ENCODE peak calls at places on chromosomes 3 and 15, in five cellular contexts. B is esophagus muscularis mucosa, V is HFF-Myc, Y is sigmoid colon, T is psoas muscle. X is an unnamed sample.
A peak's percentile ranks its signal among the peaks of the same experiment; 100 is the strongest.

GRCh38 chr3:67349551-67350174 is 304.7 kb downstream of the SUCLG2 start:
- DNase-seq in B (no peak), V (no peak), Y (no peak), T (no peak), X (no peak)

GRCh38 chr3:38151667-38152265 is 13.3 kb downstream of the MYD88 start:
- DNase-seq in B (no peak), V (no peak), Y (no peak), T (no peak), X (no peak)

GRCh38 chr3:123623346-123623880 is 38.6 kb upstream of the HACD2 start:
- DNase-seq in B (no peak), V (no peak), Y (no peak), T (no peak), X (no peak)

GRCh38 chr15:74775894-74776293 is 6.0 kb upstream of the CSK start:
- DNase-seq in B (no peak), V (no peak), Y (no peak), T (no peak), X (no peak)

GRCh38 chr15:90530250-90531051 is 728 bp downstream of the CRTC3 start:
- DNase-seq in B (no peak), V (no peak), Y (peak; percentile 70), T (peak; percentile 57), X (no peak)

GRCh38 chr3:116842254-116842957 is 132.8 kb downstream of the TUSC7 start:
- DNase-seq in B (no peak), V (no peak), Y (no peak), T (no peak), X (no peak)

GRCh38 chr3:377158-377561 is 180.6 kb downstream of the CHL1 start:
- DNase-seq in B (no peak), V (no peak), Y (no peak), T (no peak), X (peak; percentile 24)

GRCh38 chr3:39491014-39491413 is 23.5 kb downstream of the MOBP start:
- DNase-seq in B (no peak), V (no peak), Y (no peak), T (no peak), X (no peak)

GRCh38 chr15:52143862-52144261 is 31.3 kb upstream of the BCL2L10 start:
- DNase-seq in B (no peak), V (no peak), Y (no peak), T (no peak), X (no peak)

GRCh38 chr15:67024322-67024997 is 40.9 kb upstream of the SMAD3 start:
- DNase-seq in B (no peak), V (peak; percentile 94), Y (peak; percentile 92), T (peak; percentile 71), X (peak; percentile 96)

GRCh38 chr3:95302044-95302443 is 1239.2 kb downstream of the NSUN3 start:
- DNase-seq in B (no peak), V (no peak), Y (no peak), T (no peak), X (peak; percentile 11)

DNA sequence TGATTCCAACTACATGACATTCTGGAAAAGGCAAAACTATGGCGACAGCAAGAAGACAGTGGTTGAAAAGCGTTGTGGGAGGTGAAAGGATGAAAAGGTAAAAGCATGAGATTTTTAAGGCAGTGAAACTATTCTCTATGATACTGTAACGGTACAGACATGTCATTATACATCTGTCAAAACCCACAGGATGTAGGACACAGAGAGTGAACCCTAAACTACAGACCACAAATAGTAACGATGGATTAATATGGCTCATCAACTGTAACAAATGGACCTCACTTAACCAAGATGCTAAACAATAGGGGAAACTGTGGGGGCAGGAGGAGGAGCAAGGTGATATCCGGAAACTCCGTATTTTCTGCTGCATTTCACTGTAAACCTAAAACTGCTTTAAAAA is 39.1 kb downstream of the MYO9A start:
- DNase-seq in B (no peak), V (no peak), Y (no peak), T (no peak), X (no peak)
- H3K4me3 ChIP-seq in B (no peak overlapping the region), V (no peak overlapping the region), Y (no peak overlapping the region), T (no peak overlapping the region), X (no peak overlapping the region)

DNA sequence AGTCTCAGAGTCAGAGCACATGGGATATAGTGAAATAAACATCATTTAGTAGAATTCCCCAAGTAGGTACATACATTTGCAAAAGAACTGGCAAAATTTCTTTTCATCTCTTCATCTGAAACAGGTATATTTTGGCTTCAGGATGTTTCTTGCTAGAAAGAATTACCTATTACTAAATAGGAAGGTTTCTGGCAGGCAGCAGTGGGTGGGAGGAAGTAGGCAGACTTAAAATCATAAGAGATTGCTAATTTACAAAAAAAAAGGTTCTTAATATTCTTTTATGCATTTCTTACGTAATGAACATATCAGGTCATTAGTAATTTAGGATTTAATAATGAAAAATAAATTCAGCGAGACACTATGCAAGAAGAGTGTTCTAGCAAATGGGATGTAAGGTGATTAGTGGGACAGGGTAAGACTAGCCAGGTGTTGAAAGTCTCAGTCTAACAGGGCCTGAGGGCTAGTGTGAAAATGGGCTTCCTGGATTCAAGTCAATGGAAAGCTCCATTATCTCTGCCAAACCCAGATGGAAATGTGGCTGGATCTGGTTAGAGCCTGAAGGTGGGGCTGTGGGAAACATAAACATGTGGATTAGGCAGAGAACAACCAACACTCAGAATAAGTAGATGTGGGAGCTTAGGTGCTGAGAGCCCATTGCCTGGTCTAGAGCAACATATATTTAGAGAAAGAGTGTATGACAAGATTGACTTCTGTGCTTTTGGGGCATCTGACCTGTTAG is 127.4 kb upstream of the FEZF2 start:
- DNase-seq in B (no peak), V (no peak), Y (no peak), T (no peak), X (no peak)
- TF ChIP-seq CTCF in B (no peak), V (no peak), Y (no peak), T (no peak), X (no peak)

DNA sequence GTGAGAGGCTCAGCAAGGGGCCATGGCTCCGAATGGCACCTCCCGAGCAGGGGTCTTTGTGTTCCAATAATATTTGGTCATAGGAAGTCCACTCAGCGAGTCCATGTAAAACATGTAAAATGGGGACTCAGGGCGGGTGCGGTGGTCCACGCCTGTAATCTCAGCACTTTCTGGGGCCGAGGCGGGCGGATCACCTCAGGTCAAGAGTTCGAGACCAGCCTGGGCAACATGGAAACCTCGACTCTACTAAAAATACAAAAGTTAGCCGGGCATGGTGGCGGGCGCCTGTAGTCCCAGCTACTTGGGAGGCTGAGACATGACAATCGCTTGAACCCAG is 26.4 kb downstream of the EFCC1 start:
- DNase-seq in B (no peak), V (no peak), Y (no peak), T (no peak), X (no peak)
- H3K4me3 ChIP-seq in B (peak overlapping the region; percentile 64), V (peak overlapping the region; percentile 13), Y (peak overlapping the region; percentile 48), T (peak overlapping the region; percentile 68), X (peak overlapping the region; percentile 30)

DNA sequence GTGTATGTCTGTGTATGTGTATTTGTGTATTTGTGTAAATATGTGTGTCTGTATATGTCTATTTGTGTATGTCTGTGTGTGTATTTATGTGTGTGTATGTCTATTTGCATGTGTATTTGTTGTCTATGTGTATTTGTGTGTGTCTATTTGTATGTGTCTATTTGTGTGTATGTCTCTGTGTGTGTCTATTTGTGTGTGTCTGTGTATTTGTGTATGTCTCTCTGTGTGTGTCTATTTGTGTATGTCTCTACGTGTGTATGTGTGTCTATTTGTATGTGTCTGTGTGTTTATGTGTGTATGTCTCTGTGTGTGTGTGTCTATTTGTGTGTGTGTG is 30.4 kb downstream of the PTH1R start:
- DNase-seq in B (no peak), V (no peak), Y (no peak), T (no peak), X (no peak)
- TF ChIP-seq CTCF in B (no peak), V (no peak), Y (no peak), T (no peak), X (no peak)

DNA sequence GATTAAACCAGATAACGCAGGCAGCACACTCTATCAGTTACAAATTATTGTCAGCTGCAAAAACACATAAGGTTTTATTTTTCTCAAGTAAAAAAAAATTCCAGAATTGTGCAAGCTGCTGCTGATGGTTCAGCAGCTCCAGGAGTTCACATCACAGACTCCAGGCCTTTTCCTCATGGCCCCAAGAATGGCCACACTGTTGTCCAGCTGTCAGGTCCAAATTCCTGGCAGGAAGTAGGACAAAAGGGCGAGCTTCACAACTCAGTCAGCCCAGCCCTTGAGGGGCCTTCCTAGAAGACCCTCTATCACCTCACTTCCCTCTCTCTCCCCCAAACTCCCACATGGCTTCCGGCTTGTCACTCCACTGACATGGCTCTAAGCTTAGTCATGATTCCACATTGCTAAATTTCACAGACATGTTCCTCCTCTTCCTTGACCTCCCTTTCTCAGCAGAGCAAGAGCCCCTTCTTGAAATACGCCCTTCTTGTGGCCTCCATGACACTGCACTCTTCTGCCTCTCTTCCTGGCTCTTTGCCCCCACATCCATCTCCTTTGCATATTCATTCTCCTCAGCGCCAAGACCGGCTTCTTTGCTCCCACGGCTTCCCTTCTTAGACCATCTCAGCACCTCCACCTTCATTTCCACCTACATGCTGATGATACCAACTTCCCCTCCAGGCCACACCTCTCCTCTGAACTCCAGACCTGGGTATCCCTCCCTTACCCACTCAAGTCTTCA is 27.4 kb upstream of the FAM174B start:
- DNase-seq in B (peak; percentile 29), V (no peak), Y (no peak), T (no peak), X (no peak)
- H3K4me3 ChIP-seq in B (no peak overlapping the region), V (no peak overlapping the region), Y (no peak overlapping the region), T (no peak overlapping the region), X (no peak overlapping the region)

DNA sequence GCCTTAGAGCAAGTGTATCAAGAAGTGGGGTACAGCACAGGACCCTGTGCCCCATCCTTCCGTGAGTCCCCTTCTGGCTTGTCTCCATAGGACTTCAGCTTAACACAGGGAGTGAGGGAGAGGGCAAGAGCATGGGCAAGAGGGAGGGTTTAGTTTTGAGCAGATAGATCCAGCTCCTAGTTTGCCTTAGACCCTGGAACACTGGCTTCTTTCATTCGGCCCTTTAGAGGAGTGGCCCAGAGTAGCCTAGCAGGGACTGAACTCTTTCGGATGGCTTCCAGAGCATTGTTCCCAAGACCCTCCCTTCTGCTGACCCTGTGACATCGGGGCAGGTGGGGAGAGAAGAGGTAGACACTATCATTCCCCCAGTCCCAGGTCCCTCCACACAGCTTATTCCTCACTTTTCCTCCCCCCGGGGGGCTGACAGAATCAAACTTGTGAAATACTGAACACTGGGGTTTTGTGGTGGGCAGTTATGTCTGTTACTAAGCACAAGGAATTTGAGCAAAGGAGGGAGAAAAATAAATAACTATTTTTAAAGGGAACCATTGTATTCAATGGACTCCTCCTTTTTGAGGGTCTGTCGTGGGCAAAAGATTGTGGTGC is 289.6 kb upstream of the C2CD4B start:
- DNase-seq in B (no peak), V (no peak), Y (peak; percentile 21), T (no peak), X (no peak)
- TF ChIP-seq CTCF in B (no peak), V (no peak), Y (no peak), T (no peak), X (no peak)